ENCODE peak calls at places on chromosomes 11 and 22, in seven cellular contexts. E, S, I, P, B, T and X are unnamed samples.

GRCh38 chr11:19892387-19892786 is 179.8 kb downstream of the NAV2 start:
- DNase-seq in S (no peak), P (no peak), I (no peak), T (no peak), B (no peak), E (no peak), X (no peak)

GRCh38 chr11:128467610-128468041 is 119.7 kb downstream of the ETS1 start:
- DNase-seq in S (peak), P (no peak), T (no peak), E (no peak), I (peak), B (peak), X (no peak)

GRCh38 chr11:73838443-73839122 is 38.1 kb downstream of the COA4 start:
- DNase-seq in S (no peak), P (no peak), B (no peak), I (peak), E (no peak), T (no peak), X (no peak)

GRCh38 chr11:124415356-124415923 is 9.2 kb downstream of the OR8B4 start:
- DNase-seq in P (no peak), S (peak), E (no peak), I (no peak), T (peak), B (peak), X (no peak)

GRCh38 chr11:84022221-84022620 is 736.1 kb upstream of the CCDC90B start:
- DNase-seq in I (no peak), S (no peak), B (no peak), P (no peak), T (no peak), E (no peak), X (no peak)

GRCh38 chr11:22536036-22536435 is 89.6 kb downstream of the FANCF start:
- DNase-seq in T (no peak), E (no peak), S (no peak), I (no peak), B (no peak), P (no peak), X (no peak)

GRCh38 chr22:19913337-19913936 is 28.1 kb upstream of the COMT start:
- DNase-seq in P (no peak), E (no peak), I (no peak), S (no peak), B (no peak), T (no peak), X (no peak)

GRCh38 chr22:49142891-49143290 is 684.8 kb downstream of the BRD1 start:
- DNase-seq in B (no peak), I (no peak), P (no peak), E (no peak), S (no peak), T (no peak), X (no peak)

GRCh38 chr11:15968461-15969130 is 387.8 kb downstream of the SOX6 start:
- DNase-seq in T (no peak), B (no peak), P (no peak), E (no peak), I (no peak), S (no peak), X (no peak)

GRCh38 chr11:6197466-6198200 is 1.4 kb upstream of the OR52W1 start:
- DNase-seq in T (no peak), I (no peak), S (no peak), B (no peak), E (no peak), P (no peak), X (no peak)

GRCh38 chr11:128497057-128497957 is 90.1 kb downstream of the ETS1 start:
- DNase-seq in S (peak), I (no peak), B (no peak), P (peak), E (no peak), T (no peak), X (no peak)

GRCh38 chr11:65654375-65655349 is 8.1 kb downstream of the RELA start:
- DNase-seq in I (no peak), S (no peak), E (no peak), P (no peak), B (no peak), T (no peak), X (no peak)

GRCh38 chr11:124938206-124938765 is 2.4 kb upstream of the HEPACAM start:
- DNase-seq in E (no peak), S (no peak), T (no peak), P (no peak), I (no peak), B (peak), X (no peak)

GRCh38 chr11:61955416-61956135 is 5.4 kb downstream of the BEST1 start:
- DNase-seq in E (peak), S (no peak), T (peak), P (no peak), B (no peak), I (peak), X (peak)

GRCh38 chr11:61747389-61748285 is 4.8 kb upstream of the MYRF start:
- DNase-seq in I (peak), T (peak), B (peak), E (peak), S (peak), P (no peak), X (peak)

GRCh38 chr11:68584097-68584496 is 100.2 kb upstream of the GAL start:
- DNase-seq in P (no peak), S (no peak), B (peak), T (peak), E (peak), I (peak), X (peak)

GRCh38 chr11:93477684-93478234 is 65.4 kb downstream of the SMCO4 start:
- DNase-seq in S (no peak), T (no peak), I (peak), P (no peak), E (no peak), B (no peak), X (no peak)

GRCh38 chr11:122045181-122045586 is 70.8 kb downstream of the BLID start:
- DNase-seq in T (no peak), P (no peak), E (no peak), B (no peak), I (no peak), S (no peak), X (no peak)

GRCh38 chr11:13661074-13661623 is 7.3 kb upstream of the FAR1 start:
- DNase-seq in I (no peak), T (no peak), P (no peak), B (no peak), S (no peak), E (no peak), X (no peak)

GRCh38 chr11:67644042-67644441 is 4.5 kb upstream of the TBX10 start:
- DNase-seq in P (no peak), T (peak), I (no peak), S (peak), B (peak), E (peak), X (no peak)

GRCh38 chr22:39090426-39091064 is 6.5 kb upstream of the APOBEC3H start:
- DNase-seq in E (no peak), B (no peak), P (no peak), S (no peak), T (no peak), I (no peak), X (no peak)
- TF ChIP-seq SP1 in E (no peak), B (no peak), P (no peak), S (no peak), T (no peak), I (no peak), X (no peak)

GRCh38 chr11:130115218-130115617 is 44.4 kb upstream of the ST14 start:
- DNase-seq in B (no peak), I (no peak), E (no peak), P (no peak), T (no peak), S (no peak), X (no peak)
- TF ChIP-seq SP1 in B (no peak), I (no peak), E (no peak), P (no peak), T (no peak), S (no peak), X (no peak)

GRCh38 chr11:63761870-63762661 is 6.5 kb downstream of the ZFTA start:
- DNase-seq in E (peak), P (no peak), S (no peak), I (peak), B (no peak), T (no peak), X (no peak)
- TF ChIP-seq SP1 in E (peak), P (no peak), S (no peak), I (peak), B (no peak), T (no peak), X (no peak)

GRCh38 chr11:100735949-100736675 is 49.0 kb downstream of the ARHGAP42 start:
- DNase-seq in S (no peak), B (no peak), E (no peak), P (no peak), I (no peak), T (no peak), X (no peak)

GRCh38 chr11:100731471-100731870 is 44.4 kb downstream of the ARHGAP42 start:
- DNase-seq in S (no peak), T (no peak), I (no peak), E (no peak), P (no peak), B (no peak), X (no peak)

GRCh38 chr11:100734743-100735527 is 47.8 kb downstream of the ARHGAP42 start:
- DNase-seq in I (no peak), S (no peak), P (peak), E (no peak), T (no peak), B (no peak), X (no peak)

GRCh38 chr11:100730266-100730665 is 43.2 kb downstream of the ARHGAP42 start:
- DNase-seq in P (no peak), I (no peak), T (no peak), E (no peak), B (no peak), S (no peak), X (no peak)

DNA sequence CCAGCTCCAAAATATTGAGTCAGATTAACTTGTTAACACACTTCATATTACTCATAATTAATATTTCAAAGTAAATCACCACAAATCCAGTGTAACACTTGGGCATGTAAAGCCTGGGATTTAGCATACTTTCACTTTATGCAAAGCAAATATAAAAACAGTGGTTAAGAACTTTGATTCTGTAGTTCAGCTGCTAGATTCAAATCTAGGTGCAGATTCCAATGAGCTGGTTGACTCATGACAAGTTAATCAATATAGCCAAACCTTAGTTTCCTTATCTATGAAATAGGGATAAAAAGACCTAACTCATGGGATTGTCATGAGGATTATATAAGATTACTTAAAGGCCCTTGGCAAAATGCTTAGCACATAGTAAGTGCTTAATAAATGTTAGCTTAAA is 45.9 kb downstream of the ARHGAP42 start:
- DNase-seq in S (no peak), T (no peak), B (no peak), I (no peak), P (no peak), E (no peak), X (no peak)
- TF ChIP-seq SP1 in S (no peak), T (no peak), B (no peak), I (no peak), P (no peak), E (no peak), X (no peak)

GRCh38 chr11:118620529-118621070 is 13.2 kb downstream of the PHLDB1 start:
- DNase-seq in E (no peak), I (no peak), P (no peak), T (peak), B (peak), S (no peak), X (no peak)

GRCh38 chr11:118619444-118620205 is 12.2 kb downstream of the PHLDB1 start:
- DNase-seq in S (no peak), B (no peak), P (no peak), I (no peak), T (no peak), E (no peak), X (no peak)

GRCh38 chr11:118621071-118621815 is 13.8 kb downstream of the PHLDB1 start:
- DNase-seq in S (peak), E (peak), I (no peak), T (peak), P (no peak), B (peak), X (peak)

GRCh38 chr11:118618115-118618990 is 10.9 kb downstream of the PHLDB1 start:
- DNase-seq in B (no peak), I (no peak), T (no peak), S (no peak), E (no peak), P (no peak), X (no peak)

GRCh38 chr11:118618991-118619375 is 11.6 kb downstream of the PHLDB1 start:
- DNase-seq in B (no peak), S (no peak), E (no peak), T (no peak), P (no peak), I (no peak), X (no peak)
- TF ChIP-seq SP1 in B (no peak), S (no peak), E (no peak), T (no peak), P (no peak), I (no peak), X (no peak)